ENCODE peak calls at places on chromosome 17, in four cellular contexts. One of them, this sample, is unnamed. For H3K4me1, the result is how much of the 10 kb centered on the place peaks cover.

GRCh38 chr17:79294459-79295071 is 219.9 kb downstream of the ENGASE start:
- DNase-seq in mesendoderm: peak
- DNase-seq in H1: peak
- DNase-seq in H9: peak
- DNase-seq in this sample: peak

GRCh38 chr17:51461578-51462004 is 201.2 kb downstream of the UTP18 start:
- DNase-seq in mesendoderm: peak
- DNase-seq in H1: peak
- DNase-seq in H9: peak
- DNase-seq in this sample: peak

GRCh38 chr17:50432125-50432762 is 6.2 kb downstream of the ACSF2 start:
- DNase-seq in mesendoderm: no peak
- DNase-seq in H1: no peak
- DNase-seq in H9: no peak
- DNase-seq in this sample: no peak

GRCh38 chr17:40816569-40816968 is 5.8 kb downstream of the KRT10 start:
- DNase-seq in mesendoderm: no peak
- DNase-seq in H1: no peak
- DNase-seq in H9: no peak
- DNase-seq in this sample: no peak

GRCh38 chr17:7355053-7355452 is at the start of gene TMEM95:
- DNase-seq in mesendoderm: no peak
- DNase-seq in H1: no peak
- DNase-seq in H9: no peak
- DNase-seq in this sample: no peak

GRCh38 chr17:81991684-81992513 is 14.5 kb downstream of the ASPSCR1 start:
- DNase-seq in mesendoderm: no peak
- DNase-seq in H1: no peak
- DNase-seq in H9: peak
- DNase-seq in this sample: peak

GRCh38 chr17:77728022-77728671 is 230.4 kb upstream of the TNRC6C start:
- DNase-seq in mesendoderm: peak
- DNase-seq in H1: peak
- DNase-seq in H9: peak
- DNase-seq in this sample: no peak

GRCh38 chr17:4747847-4748246 is 8.1 kb upstream of the CXCL16 start:
- DNase-seq in mesendoderm: no peak
- DNase-seq in H1: no peak
- DNase-seq in H9: no peak
- DNase-seq in this sample: no peak

GRCh38 chr17:77499699-77500435 is 359.1 kb downstream of the SEC14L1 start:
- DNase-seq in mesendoderm: no peak
- DNase-seq in H1: no peak
- DNase-seq in H9: no peak
- DNase-seq in this sample: no peak

GRCh38 chr17:61380217-61380835 is 19.3 kb upstream of the TBX2 start:
- DNase-seq in mesendoderm: no peak
- DNase-seq in H1: no peak
- DNase-seq in H9: no peak
- DNase-seq in this sample: no peak

GRCh38 chr17:61381537-61381936 is 18.1 kb upstream of the TBX2 start:
- DNase-seq in mesendoderm: no peak
- DNase-seq in H1: no peak
- DNase-seq in H9: no peak
- DNase-seq in this sample: no peak

GRCh38 chr17:61382796-61383688 is 16.6 kb upstream of the TBX2 start:
- DNase-seq in mesendoderm: no peak
- DNase-seq in H1: no peak
- DNase-seq in H9: no peak
- DNase-seq in this sample: no peak

GRCh38 chr17:61379457-61380216 is 20.0 kb upstream of the TBX2 start:
- DNase-seq in mesendoderm: no peak
- DNase-seq in H1: no peak
- DNase-seq in H9: no peak
- DNase-seq in this sample: no peak

DNA sequence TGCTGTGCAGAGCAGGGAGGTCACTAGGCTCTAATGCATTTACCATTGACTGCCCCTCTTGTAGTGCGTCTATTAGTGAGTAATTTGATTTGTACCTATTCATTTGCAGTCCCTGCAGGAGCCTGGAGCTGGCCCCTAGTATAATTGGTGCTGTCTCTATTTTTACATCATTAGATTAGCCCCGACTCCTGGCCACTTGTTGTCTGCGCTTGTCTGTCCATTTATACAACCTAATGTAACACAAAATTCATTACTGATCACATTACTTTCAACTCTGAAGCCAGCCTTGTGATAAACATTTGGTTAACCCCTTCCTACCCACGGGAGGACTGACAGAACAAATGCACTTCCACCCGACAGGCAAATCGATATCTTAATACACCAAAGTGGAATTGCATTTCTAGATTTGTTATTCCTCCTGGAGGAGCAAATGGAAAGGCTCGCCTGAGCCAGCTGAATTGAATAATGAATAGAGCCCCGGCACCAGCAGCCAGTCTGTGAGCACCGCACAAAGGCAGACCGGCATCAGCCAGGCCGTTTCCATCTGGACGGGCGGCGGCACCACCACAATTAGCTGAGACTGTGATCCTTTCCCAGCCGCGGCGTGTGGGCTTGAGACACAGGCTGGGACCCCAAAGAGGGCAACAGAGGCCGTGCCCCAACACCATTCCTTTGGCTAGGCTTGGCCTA is 18.7 kb upstream of the TBX2 start:
- DNase-seq in mesendoderm: no peak
- DNase-seq in H1: no peak
- DNase-seq in H9: no peak
- DNase-seq in this sample: no peak
- H4K5ac ChIP-seq in mesendoderm: no peak
- H4K5ac ChIP-seq in H1: no peak
- H4K5ac ChIP-seq in H9: no peak
- H4K5ac ChIP-seq in this sample: no peak

GRCh38 chr17:46122486-46122871 is 70.8 kb downstream of the KANSL1 start:
- DNase-seq in mesendoderm: no peak
- DNase-seq in H1: no peak
- DNase-seq in H9: no peak
- DNase-seq in this sample: no peak
- H3K4me1 ChIP-seq in mesendoderm: under half
- H3K4me1 ChIP-seq in H1: under half
- H3K4me1 ChIP-seq in H9: under half
- H3K4me1 ChIP-seq in this sample: under half

GRCh38 chr17:655618-656017 is 59.0 kb downstream of the VPS53 start:
- DNase-seq in mesendoderm: no peak
- DNase-seq in H1: no peak
- DNase-seq in H9: no peak
- DNase-seq in this sample: no peak

GRCh38 chr17:651596-651995 is 63.0 kb downstream of the VPS53 start:
- DNase-seq in mesendoderm: no peak
- DNase-seq in H1: no peak
- DNase-seq in H9: no peak
- DNase-seq in this sample: no peak

GRCh38 chr17:652310-652709 is 62.3 kb downstream of the VPS53 start:
- DNase-seq in mesendoderm: no peak
- DNase-seq in H1: no peak
- DNase-seq in H9: no peak
- DNase-seq in this sample: no peak

DNA sequence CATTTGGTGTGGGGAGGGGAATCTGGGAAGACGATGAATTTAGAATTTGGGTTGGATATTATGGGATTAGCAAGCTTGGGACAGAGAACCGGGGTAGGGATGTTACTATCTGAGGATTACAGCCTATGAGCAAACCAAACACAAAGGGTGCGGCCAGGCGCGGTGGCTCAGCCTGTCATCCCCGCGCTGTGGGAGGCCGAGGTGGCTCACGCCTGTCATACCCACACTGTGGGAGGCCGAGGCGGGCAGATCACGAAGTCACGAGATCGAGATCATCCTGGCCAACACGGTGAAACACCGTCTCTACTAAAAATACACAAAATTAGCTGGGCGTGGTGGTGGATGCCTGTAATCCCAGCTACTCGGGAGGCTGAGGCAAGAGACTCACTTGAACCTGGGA is 60.9 kb downstream of the VPS53 start:
- DNase-seq in mesendoderm: no peak
- DNase-seq in H1: no peak
- DNase-seq in H9: no peak
- DNase-seq in this sample: no peak
- H4K5ac ChIP-seq in mesendoderm: no peak
- H4K5ac ChIP-seq in H1: no peak
- H4K5ac ChIP-seq in H9: no peak
- H4K5ac ChIP-seq in this sample: no peak

GRCh38 chr17:8386841-8387240 is 3.8 kb upstream of the RPL26 start:
- DNase-seq in mesendoderm: peak
- DNase-seq in H1: no peak
- DNase-seq in H9: no peak
- DNase-seq in this sample: no peak
- H3K4me1 ChIP-seq in mesendoderm: under half
- H3K4me1 ChIP-seq in H1: under half
- H3K4me1 ChIP-seq in H9: under half
- H3K4me1 ChIP-seq in this sample: under half

GRCh38 chr17:60390881-60391418 is 983 bp downstream of the USP32 start:
- DNase-seq in mesendoderm: peak
- DNase-seq in H1: no peak
- DNase-seq in H9: no peak
- DNase-seq in this sample: peak

GRCh38 chr17:60392042-60392844 is at the start of gene USP32:
- DNase-seq in mesendoderm: peak
- DNase-seq in H1: peak
- DNase-seq in H9: peak
- DNase-seq in this sample: peak

GRCh38 chr17:60391419-60392041 is 403 bp downstream of the USP32 start:
- DNase-seq in mesendoderm: no peak
- DNase-seq in H1: no peak
- DNase-seq in H9: no peak
- DNase-seq in this sample: no peak

GRCh38 chr17:60388742-60389141 is 3.2 kb downstream of the USP32 start:
- DNase-seq in mesendoderm: peak
- DNase-seq in H1: no peak
- DNase-seq in H9: no peak
- DNase-seq in this sample: no peak

GRCh38 chr17:60390223-60390622 is 1.7 kb downstream of the USP32 start:
- DNase-seq in mesendoderm: no peak
- DNase-seq in H1: no peak
- DNase-seq in H9: no peak
- DNase-seq in this sample: peak
- H4K5ac ChIP-seq in mesendoderm: no peak
- H4K5ac ChIP-seq in H1: no peak
- H4K5ac ChIP-seq in H9: no peak
- H4K5ac ChIP-seq in this sample: no peak